ENCODE peak calls at places on chromosomes 7 and 10, in six cellular contexts. One of them, this sample, is unnamed. For H3K4me1, the result is how much of the 10 kb centered on the place peaks cover.

GRCh38 chr7:54880326-54880989 is 121.4 kb upstream of the SEC61G start:
- DNase-seq in IMR-90: no peak
- DNase-seq in body of pancreas: peak
- DNase-seq in cardiac muscle cell: no peak
- DNase-seq in aorta: no peak
- DNase-seq in CD8-positive, alpha-beta memory T cell: no peak
- DNase-seq in this sample: no peak

GRCh38 chr10:29317423-29318021 is 28.7 kb downstream of the LYZL1 start:
- DNase-seq in body of pancreas: peak
- DNase-seq in CD8-positive, alpha-beta memory T cell: no peak
- DNase-seq in IMR-90: no peak
- DNase-seq in aorta: no peak
- DNase-seq in cardiac muscle cell: no peak
- DNase-seq in this sample: no peak

GRCh38 chr10:124536496-124537050 is 75.0 kb downstream of the LHPP start:
- DNase-seq in body of pancreas: no peak
- DNase-seq in cardiac muscle cell: no peak
- DNase-seq in aorta: no peak
- DNase-seq in IMR-90: no peak
- DNase-seq in CD8-positive, alpha-beta memory T cell: no peak
- DNase-seq in this sample: no peak

GRCh38 chr10:3902809-3903410 is 117.9 kb upstream of the KLF6 start:
- DNase-seq in cardiac muscle cell: no peak
- DNase-seq in aorta: no peak
- DNase-seq in body of pancreas: no peak
- DNase-seq in CD8-positive, alpha-beta memory T cell: no peak
- DNase-seq in IMR-90: peak
- DNase-seq in this sample: no peak

GRCh38 chr7:134448359-134449229 is 10.3 kb downstream of the AKR1B1 start:
- DNase-seq in CD8-positive, alpha-beta memory T cell: no peak
- DNase-seq in body of pancreas: no peak
- DNase-seq in aorta: no peak
- DNase-seq in cardiac muscle cell: no peak
- DNase-seq in IMR-90: peak
- DNase-seq in this sample: no peak

GRCh38 chr10:17563452-17563851 is 53.7 kb downstream of the HACD1 start:
- DNase-seq in body of pancreas: no peak
- DNase-seq in CD8-positive, alpha-beta memory T cell: no peak
- DNase-seq in aorta: no peak
- DNase-seq in cardiac muscle cell: no peak
- DNase-seq in IMR-90: no peak
- DNase-seq in this sample: no peak

GRCh38 chr7:155342313-155342712 is 44.6 kb downstream of the INSIG1 start:
- DNase-seq in cardiac muscle cell: no peak
- DNase-seq in body of pancreas: peak
- DNase-seq in IMR-90: no peak
- DNase-seq in CD8-positive, alpha-beta memory T cell: no peak
- DNase-seq in aorta: no peak
- DNase-seq in this sample: no peak

GRCh38 chr10:130808686-130809085 is 502.8 kb downstream of the TCERG1L start:
- DNase-seq in cardiac muscle cell: no peak
- DNase-seq in aorta: no peak
- DNase-seq in body of pancreas: no peak
- DNase-seq in IMR-90: no peak
- DNase-seq in CD8-positive, alpha-beta memory T cell: no peak
- DNase-seq in this sample: no peak

GRCh38 chr10:26650406-26650805 is 47.1 kb upstream of the PDSS1 start:
- DNase-seq in body of pancreas: no peak
- DNase-seq in cardiac muscle cell: no peak
- DNase-seq in CD8-positive, alpha-beta memory T cell: no peak
- DNase-seq in aorta: no peak
- DNase-seq in IMR-90: no peak
- DNase-seq in this sample: no peak

GRCh38 chr7:100091411-100092181 is 2.8 kb downstream of the COPS6 start:
- DNase-seq in IMR-90: peak
- DNase-seq in aorta: no peak
- DNase-seq in CD8-positive, alpha-beta memory T cell: no peak
- DNase-seq in cardiac muscle cell: no peak
- DNase-seq in body of pancreas: no peak
- DNase-seq in this sample: no peak

GRCh38 chr10:27746364-27747095 is 911 bp upstream of the MKX start:
- DNase-seq in aorta: no peak
- DNase-seq in cardiac muscle cell: no peak
- DNase-seq in CD8-positive, alpha-beta memory T cell: no peak
- DNase-seq in body of pancreas: no peak
- DNase-seq in IMR-90: no peak
- DNase-seq in this sample: no peak

GRCh38 chr10:127168251-127168650 is 28.1 kb downstream of the INSYN2A start:
- DNase-seq in cardiac muscle cell: no peak
- DNase-seq in aorta: no peak
- DNase-seq in IMR-90: no peak
- DNase-seq in body of pancreas: no peak
- DNase-seq in CD8-positive, alpha-beta memory T cell: no peak
- DNase-seq in this sample: no peak

GRCh38 chr7:6307762-6308161 is 35.3 kb upstream of the CYTH3 start:
- DNase-seq in body of pancreas: no peak
- DNase-seq in cardiac muscle cell: no peak
- DNase-seq in CD8-positive, alpha-beta memory T cell: no peak
- DNase-seq in aorta: no peak
- DNase-seq in IMR-90: no peak
- DNase-seq in this sample: peak

GRCh38 chr10:22550732-22551131 is 163.6 kb downstream of the PIP4K2A start:
- DNase-seq in body of pancreas: peak
- DNase-seq in aorta: no peak
- DNase-seq in CD8-positive, alpha-beta memory T cell: peak
- DNase-seq in cardiac muscle cell: peak
- DNase-seq in IMR-90: peak
- DNase-seq in this sample: peak

GRCh38 chr10:113562693-113563092 is 9.8 kb downstream of the HABP2 start:
- DNase-seq in body of pancreas: no peak
- DNase-seq in aorta: no peak
- DNase-seq in cardiac muscle cell: no peak
- DNase-seq in IMR-90: no peak
- DNase-seq in CD8-positive, alpha-beta memory T cell: no peak
- DNase-seq in this sample: no peak
- H3K27ac ChIP-seq in body of pancreas: peak
- H3K27ac ChIP-seq in aorta: no peak
- H3K27ac ChIP-seq in cardiac muscle cell: no peak
- H3K27ac ChIP-seq in IMR-90: no peak
- H3K27ac ChIP-seq in CD8-positive, alpha-beta memory T cell: no peak
- H3K27ac ChIP-seq in this sample: no peak

GRCh38 chr10:104351067-104351681 is 2.5 kb upstream of the CFAP58 start:
- DNase-seq in IMR-90: peak
- DNase-seq in cardiac muscle cell: no peak
- DNase-seq in aorta: no peak
- DNase-seq in body of pancreas: no peak
- DNase-seq in CD8-positive, alpha-beta memory T cell: no peak
- DNase-seq in this sample: no peak
- H3K4me1 ChIP-seq in IMR-90: under half
- H3K4me1 ChIP-seq in cardiac muscle cell: under half
- H3K4me1 ChIP-seq in aorta: under half
- H3K4me1 ChIP-seq in body of pancreas: under half
- H3K4me1 ChIP-seq in CD8-positive, alpha-beta memory T cell: under half
- H3K4me1 ChIP-seq in this sample: under half

DNA sequence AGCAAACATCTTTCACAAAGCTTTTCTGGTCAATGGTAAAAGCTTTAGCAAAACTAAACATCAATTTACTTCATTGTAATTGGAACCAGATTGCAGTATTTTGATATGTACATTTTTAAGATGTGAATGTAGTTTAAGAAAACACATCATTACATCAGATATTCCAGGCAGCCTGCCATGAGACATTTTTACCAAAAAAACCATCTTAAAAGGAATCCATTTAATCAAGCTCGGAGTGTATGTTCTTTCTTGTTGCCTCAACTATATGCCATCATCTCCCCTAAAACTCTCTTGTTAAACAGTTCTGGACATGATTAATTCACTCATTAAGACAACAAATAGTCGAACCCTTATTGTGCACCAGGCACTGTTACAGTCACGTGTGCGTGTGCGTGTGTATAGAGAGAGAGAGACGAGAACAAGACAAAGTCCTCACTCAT is 97.5 kb downstream of the UBE2H start:
- DNase-seq in cardiac muscle cell: no peak
- DNase-seq in aorta: no peak
- DNase-seq in body of pancreas: no peak
- DNase-seq in IMR-90: peak
- DNase-seq in CD8-positive, alpha-beta memory T cell: no peak
- DNase-seq in this sample: no peak
- H3K27ac ChIP-seq in cardiac muscle cell: no peak
- H3K27ac ChIP-seq in aorta: peak
- H3K27ac ChIP-seq in body of pancreas: peak
- H3K27ac ChIP-seq in IMR-90: peak
- H3K27ac ChIP-seq in CD8-positive, alpha-beta memory T cell: no peak
- H3K27ac ChIP-seq in this sample: no peak

DNA sequence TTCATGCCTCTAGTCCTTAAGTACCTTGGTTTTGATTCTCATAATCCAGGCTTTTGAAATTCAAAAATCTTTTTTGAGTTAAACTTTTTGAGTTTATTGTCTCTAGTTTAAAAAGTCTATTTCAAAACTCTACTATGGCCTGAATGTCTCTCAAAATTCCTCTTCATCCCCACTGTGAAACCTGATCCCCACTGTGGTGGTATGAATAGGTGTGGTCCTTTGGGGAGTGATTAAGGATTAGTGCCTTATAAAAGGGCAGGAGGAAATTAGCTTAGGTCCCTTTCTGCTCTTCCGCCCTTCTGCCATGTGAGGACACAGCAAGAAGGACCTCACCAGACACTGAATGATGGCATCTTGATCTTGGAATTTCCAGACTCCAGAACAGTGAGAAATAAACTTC is 44.1 kb upstream of the JAZF1 start:
- DNase-seq in cardiac muscle cell: no peak
- DNase-seq in CD8-positive, alpha-beta memory T cell: no peak
- DNase-seq in IMR-90: no peak
- DNase-seq in body of pancreas: no peak
- DNase-seq in aorta: no peak
- DNase-seq in this sample: no peak
- H3K4me1 ChIP-seq in cardiac muscle cell: under half
- H3K4me1 ChIP-seq in CD8-positive, alpha-beta memory T cell: under half
- H3K4me1 ChIP-seq in IMR-90: under half
- H3K4me1 ChIP-seq in body of pancreas: under half
- H3K4me1 ChIP-seq in aorta: under half
- H3K4me1 ChIP-seq in this sample: under half

This sample was measured in spleen.